ENCODE peak calls at places on chromosomes 13 and 19, in ten cellular contexts. One of them, this sample, is unnamed.

GRCh38 chr13:43023244-43023931 is at the start of gene DNAJC15:
- DNase-seq in choroid plexus epithelial cell: peak
- DNase-seq in AG10803: peak
- DNase-seq in tibial artery: peak
- DNase-seq in HCT116: peak
- DNase-seq in GM23338: peak
- DNase-seq in IMR-90: peak
- DNase-seq in AG04449: no peak
- DNase-seq in stomach: peak
- DNase-seq in uterus: peak
- DNase-seq in this sample: peak

GRCh38 chr13:113622791-113623490 is 35.1 kb downstream of the ATP4B start:
- DNase-seq in choroid plexus epithelial cell: no peak
- DNase-seq in AG10803: no peak
- DNase-seq in tibial artery: no peak
- DNase-seq in HCT116: no peak
- DNase-seq in GM23338: no peak
- DNase-seq in IMR-90: no peak
- DNase-seq in AG04449: no peak
- DNase-seq in stomach: no peak
- DNase-seq in uterus: no peak
- DNase-seq in this sample: no peak

GRCh38 chr19:14556662-14557188 is 15.1 kb downstream of the NDUFB7 start:
- DNase-seq in choroid plexus epithelial cell: peak
- DNase-seq in AG10803: peak
- DNase-seq in tibial artery: peak
- DNase-seq in HCT116: peak
- DNase-seq in GM23338: peak
- DNase-seq in IMR-90: peak
- DNase-seq in AG04449: no peak
- DNase-seq in stomach: peak
- DNase-seq in uterus: peak
- DNase-seq in this sample: peak

GRCh38 chr13:48600374-48601364 is 53.1 kb upstream of the CYSLTR2 start:
- DNase-seq in choroid plexus epithelial cell: peak
- DNase-seq in AG10803: peak
- DNase-seq in tibial artery: no peak
- DNase-seq in HCT116: no peak
- DNase-seq in GM23338: no peak
- DNase-seq in IMR-90: peak
- DNase-seq in AG04449: no peak
- DNase-seq in stomach: no peak
- DNase-seq in uterus: no peak
- DNase-seq in this sample: peak

GRCh38 chr19:34217952-34218817 is 36.2 kb upstream of the GARRE1 start:
- DNase-seq in choroid plexus epithelial cell: peak
- DNase-seq in AG10803: peak
- DNase-seq in tibial artery: no peak
- DNase-seq in HCT116: no peak
- DNase-seq in GM23338: no peak
- DNase-seq in IMR-90: peak
- DNase-seq in AG04449: peak
- DNase-seq in stomach: peak
- DNase-seq in uterus: peak
- DNase-seq in this sample: peak

GRCh38 chr19:55368701-55369563 is 1.3 kb downstream of the IL11 start:
- DNase-seq in choroid plexus epithelial cell: no peak
- DNase-seq in AG10803: peak
- DNase-seq in tibial artery: no peak
- DNase-seq in HCT116: no peak
- DNase-seq in GM23338: peak
- DNase-seq in IMR-90: peak
- DNase-seq in AG04449: no peak
- DNase-seq in stomach: no peak
- DNase-seq in uterus: no peak
- DNase-seq in this sample: peak

GRCh38 chr19:19751846-19752245 is 18.9 kb upstream of the ZNF14 start:
- DNase-seq in choroid plexus epithelial cell: no peak
- DNase-seq in AG10803: no peak
- DNase-seq in tibial artery: no peak
- DNase-seq in HCT116: no peak
- DNase-seq in GM23338: no peak
- DNase-seq in IMR-90: no peak
- DNase-seq in AG04449: no peak
- DNase-seq in stomach: no peak
- DNase-seq in uterus: no peak
- DNase-seq in this sample: no peak

GRCh38 chr19:33413868-33414666 is 40.6 kb downstream of the CEBPG start:
- DNase-seq in choroid plexus epithelial cell: no peak
- DNase-seq in AG10803: no peak
- DNase-seq in tibial artery: no peak
- DNase-seq in HCT116: no peak
- DNase-seq in GM23338: no peak
- DNase-seq in IMR-90: no peak
- DNase-seq in AG04449: no peak
- DNase-seq in stomach: no peak
- DNase-seq in uterus: no peak
- DNase-seq in this sample: no peak

GRCh38 chr13:39363393-39363792 is 239.6 kb downstream of the LHFPL6 start:
- DNase-seq in choroid plexus epithelial cell: no peak
- DNase-seq in AG10803: no peak
- DNase-seq in tibial artery: no peak
- DNase-seq in HCT116: no peak
- DNase-seq in GM23338: no peak
- DNase-seq in IMR-90: no peak
- DNase-seq in AG04449: no peak
- DNase-seq in stomach: no peak
- DNase-seq in uterus: no peak
- DNase-seq in this sample: peak

GRCh38 chr19:6087074-6087506 is 23.2 kb downstream of the RFX2 start:
- DNase-seq in choroid plexus epithelial cell: no peak
- DNase-seq in AG10803: no peak
- DNase-seq in tibial artery: no peak
- DNase-seq in HCT116: no peak
- DNase-seq in GM23338: peak
- DNase-seq in IMR-90: no peak
- DNase-seq in AG04449: no peak
- DNase-seq in stomach: no peak
- DNase-seq in uterus: no peak
- DNase-seq in this sample: no peak

GRCh38 chr19:13781547-13781946 is 7.3 kb downstream of the C19orf53 start:
- DNase-seq in choroid plexus epithelial cell: peak
- DNase-seq in AG10803: peak
- DNase-seq in tibial artery: peak
- DNase-seq in HCT116: peak
- DNase-seq in GM23338: peak
- DNase-seq in IMR-90: peak
- DNase-seq in AG04449: no peak
- DNase-seq in stomach: peak
- DNase-seq in uterus: peak
- DNase-seq in this sample: peak

GRCh38 chr13:95253033-95253432 is 48.2 kb downstream of the ABCC4 start:
- DNase-seq in choroid plexus epithelial cell: no peak
- DNase-seq in AG10803: no peak
- DNase-seq in tibial artery: no peak
- DNase-seq in HCT116: no peak
- DNase-seq in GM23338: no peak
- DNase-seq in IMR-90: no peak
- DNase-seq in AG04449: no peak
- DNase-seq in stomach: no peak
- DNase-seq in uterus: no peak
- DNase-seq in this sample: no peak

GRCh38 chr19:35872180-35872579 is 3.8 kb downstream of the APLP1 start:
- DNase-seq in choroid plexus epithelial cell: no peak
- DNase-seq in AG10803: no peak
- DNase-seq in tibial artery: no peak
- DNase-seq in HCT116: no peak
- DNase-seq in GM23338: peak
- DNase-seq in IMR-90: no peak
- DNase-seq in AG04449: no peak
- DNase-seq in stomach: no peak
- DNase-seq in uterus: no peak
- DNase-seq in this sample: no peak

GRCh38 chr13:50991624-50992610 is 82.3 kb downstream of the RNASEH2B start:
- DNase-seq in choroid plexus epithelial cell: no peak
- DNase-seq in AG10803: no peak
- DNase-seq in tibial artery: no peak
- DNase-seq in HCT116: no peak
- DNase-seq in GM23338: no peak
- DNase-seq in IMR-90: no peak
- DNase-seq in AG04449: no peak
- DNase-seq in stomach: no peak
- DNase-seq in uterus: no peak
- DNase-seq in this sample: no peak

GRCh38 chr19:44777715-44778347 is at the start of gene CBLC:
- DNase-seq in choroid plexus epithelial cell: no peak
- DNase-seq in AG10803: no peak
- DNase-seq in tibial artery: no peak
- DNase-seq in HCT116: peak
- DNase-seq in GM23338: peak
- DNase-seq in IMR-90: no peak
- DNase-seq in AG04449: no peak
- DNase-seq in stomach: peak
- DNase-seq in uterus: no peak
- DNase-seq in this sample: no peak
- H3K4me3 ChIP-seq in choroid plexus epithelial cell: no peak
- H3K4me3 ChIP-seq in AG10803: no peak
- H3K4me3 ChIP-seq in tibial artery: no peak
- H3K4me3 ChIP-seq in HCT116: peak
- H3K4me3 ChIP-seq in GM23338: peak
- H3K4me3 ChIP-seq in IMR-90: no peak
- H3K4me3 ChIP-seq in AG04449: no peak
- H3K4me3 ChIP-seq in stomach: peak
- H3K4me3 ChIP-seq in uterus: no peak
- H3K4me3 ChIP-seq in this sample: no peak

GRCh38 chr13:32033744-32034143 is 2.2 kb downstream of the FRY start:
- DNase-seq in choroid plexus epithelial cell: peak
- DNase-seq in AG10803: peak
- DNase-seq in tibial artery: no peak
- DNase-seq in HCT116: no peak
- DNase-seq in GM23338: no peak
- DNase-seq in IMR-90: peak
- DNase-seq in AG04449: no peak
- DNase-seq in stomach: no peak
- DNase-seq in uterus: no peak
- DNase-seq in this sample: no peak

GRCh38 chr13:32031815-32032345 is 306 bp downstream of the FRY start:
- DNase-seq in choroid plexus epithelial cell: no peak
- DNase-seq in AG10803: no peak
- DNase-seq in tibial artery: no peak
- DNase-seq in HCT116: no peak
- DNase-seq in GM23338: peak
- DNase-seq in IMR-90: no peak
- DNase-seq in AG04449: no peak
- DNase-seq in stomach: no peak
- DNase-seq in uterus: no peak
- DNase-seq in this sample: no peak

GRCh38 chr13:32032780-32033179 is 1.2 kb downstream of the FRY start:
- DNase-seq in choroid plexus epithelial cell: no peak
- DNase-seq in AG10803: no peak
- DNase-seq in tibial artery: no peak
- DNase-seq in HCT116: no peak
- DNase-seq in GM23338: no peak
- DNase-seq in IMR-90: no peak
- DNase-seq in AG04449: no peak
- DNase-seq in stomach: no peak
- DNase-seq in uterus: no peak
- DNase-seq in this sample: no peak

GRCh38 chr13:32029684-32030083 is 1.9 kb upstream of the FRY start:
- DNase-seq in choroid plexus epithelial cell: no peak
- DNase-seq in AG10803: no peak
- DNase-seq in tibial artery: no peak
- DNase-seq in HCT116: no peak
- DNase-seq in GM23338: no peak
- DNase-seq in IMR-90: no peak
- DNase-seq in AG04449: no peak
- DNase-seq in stomach: no peak
- DNase-seq in uterus: no peak
- DNase-seq in this sample: no peak

DNA sequence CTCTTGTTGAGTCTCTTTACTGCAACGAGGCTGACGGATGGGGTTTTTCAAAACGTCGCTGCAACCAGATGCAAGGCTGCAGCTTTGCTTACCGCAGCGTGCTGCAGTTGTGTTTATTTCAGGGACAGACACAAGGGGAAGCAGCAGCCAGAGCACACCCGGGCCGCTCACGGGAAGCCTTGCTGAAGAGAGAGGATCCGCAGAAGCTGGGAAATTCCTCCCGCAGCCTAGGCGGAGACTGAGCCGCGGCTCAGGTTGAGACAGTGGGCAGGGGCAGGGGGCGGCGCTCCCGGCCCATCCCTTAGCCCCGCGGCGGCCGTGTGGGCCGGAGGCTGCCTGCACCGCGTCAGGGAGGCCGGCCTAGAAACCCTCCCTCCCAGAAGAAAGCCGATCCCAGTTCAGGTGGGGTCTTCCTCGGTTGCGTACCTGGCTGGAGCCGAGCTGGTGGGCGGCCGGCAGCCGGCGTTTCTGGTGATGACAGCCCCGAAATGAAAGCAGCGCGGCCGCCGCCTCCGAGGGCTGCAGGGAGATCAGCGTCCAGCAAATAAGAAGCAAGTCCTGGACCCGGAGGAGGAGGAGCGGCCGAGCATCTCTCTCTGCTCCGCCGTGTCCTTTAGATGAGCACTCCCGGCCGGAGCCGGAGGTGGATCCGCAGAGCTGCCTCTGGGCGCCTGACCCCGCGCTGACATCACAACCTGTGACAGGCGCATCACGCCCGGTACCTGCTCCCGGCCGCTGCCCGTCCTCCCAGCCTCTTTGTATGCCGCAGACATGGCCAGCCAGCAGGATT is at the start of gene FRY:
- DNase-seq in choroid plexus epithelial cell: peak
- DNase-seq in AG10803: peak
- DNase-seq in tibial artery: peak
- DNase-seq in HCT116: peak
- DNase-seq in GM23338: peak
- DNase-seq in IMR-90: peak
- DNase-seq in AG04449: no peak
- DNase-seq in stomach: peak
- DNase-seq in uterus: peak
- DNase-seq in this sample: peak
- TF ChIP-seq CTCF in choroid plexus epithelial cell: peak
- TF ChIP-seq CTCF in AG10803: peak
- TF ChIP-seq CTCF in tibial artery: no peak
- TF ChIP-seq CTCF in HCT116: no peak
- TF ChIP-seq CTCF in GM23338: no peak
- TF ChIP-seq CTCF in IMR-90: peak
- TF ChIP-seq CTCF in AG04449: peak
- TF ChIP-seq CTCF in stomach: no peak
- TF ChIP-seq CTCF in uterus: no peak
- TF ChIP-seq CTCF in this sample: peak

GRCh38 chr13:58376775-58377174 is 745.2 kb downstream of the PCDH17 start:
- DNase-seq in choroid plexus epithelial cell: no peak
- DNase-seq in AG10803: no peak
- DNase-seq in tibial artery: no peak
- DNase-seq in HCT116: no peak
- DNase-seq in GM23338: no peak
- DNase-seq in IMR-90: no peak
- DNase-seq in AG04449: no peak
- DNase-seq in stomach: no peak
- DNase-seq in uterus: no peak
- DNase-seq in this sample: no peak
- H3K4me3 ChIP-seq in choroid plexus epithelial cell: no peak
- H3K4me3 ChIP-seq in AG10803: no peak
- H3K4me3 ChIP-seq in tibial artery: no peak
- H3K4me3 ChIP-seq in HCT116: no peak
- H3K4me3 ChIP-seq in GM23338: no peak
- H3K4me3 ChIP-seq in IMR-90: no peak
- H3K4me3 ChIP-seq in AG04449: no peak
- H3K4me3 ChIP-seq in stomach: no peak
- H3K4me3 ChIP-seq in uterus: no peak
- H3K4me3 ChIP-seq in this sample: no peak

GRCh38 chr13:90968510-90968909 is 379.0 kb upstream of the MIR17HG start:
- DNase-seq in choroid plexus epithelial cell: peak
- DNase-seq in AG10803: no peak
- DNase-seq in tibial artery: no peak
- DNase-seq in HCT116: peak
- DNase-seq in GM23338: peak
- DNase-seq in IMR-90: no peak
- DNase-seq in AG04449: no peak
- DNase-seq in stomach: no peak
- DNase-seq in uterus: no peak
- DNase-seq in this sample: peak
- TF ChIP-seq CTCF in choroid plexus epithelial cell: peak
- TF ChIP-seq CTCF in AG10803: no peak
- TF ChIP-seq CTCF in tibial artery: no peak
- TF ChIP-seq CTCF in HCT116: peak
- TF ChIP-seq CTCF in GM23338: peak
- TF ChIP-seq CTCF in IMR-90: no peak
- TF ChIP-seq CTCF in AG04449: no peak
- TF ChIP-seq CTCF in stomach: no peak
- TF ChIP-seq CTCF in uterus: no peak
- TF ChIP-seq CTCF in this sample: peak